ENCODE peak calls at places on chromosomes 2 and 18, in five cellular contexts. D is IMR-90; A is tibial artery; O is CD8-positive, alpha-beta T cell; K is body of pancreas. B is an unnamed sample.

GRCh38 chr18:67652296-67652695 is 135.8 kb upstream of the DSEL start:
- DNase-seq in D (no peak), A (no peak), O (no peak), K (no peak), B (no peak)

GRCh38 chr18:55321268-55322175 is 266.5 kb downstream of the TCF4 start:
- DNase-seq in D (peak; percentile 89), A (peak; percentile 92), O (no peak), K (peak; percentile 85), B (peak; percentile 94)

GRCh38 chr2:57105694-57106093 is 921.9 kb downstream of the CCDC85A start:
- DNase-seq in D (no peak), A (no peak), O (no peak), K (no peak), B (no peak)

GRCh38 chr2:215531284-215531683 is 95.4 kb upstream of the FN1 start:
- DNase-seq in D (peak; percentile 88), A (no peak), O (no peak), K (no peak), B (no peak)

GRCh38 chr18:10927290-10927979 is 221.9 kb downstream of the PIEZO2 start:
- DNase-seq in D (peak; percentile 89), A (no peak), O (no peak), K (no peak), B (peak; percentile 4)

GRCh38 chr2:239768907-239769573 is 256.1 kb downstream of the NDUFA10 start:
- DNase-seq in D (no peak), A (peak; percentile 16), O (no peak), K (no peak), B (no peak)

GRCh38 chr18:58541789-58542425 is 87.0 kb downstream of the ALPK2 start:
- DNase-seq in D (peak; percentile 99), A (no peak), O (no peak), K (peak; percentile 38), B (no peak)

GRCh38 chr2:221792971-221793670 is 221.0 kb upstream of the EPHA4 start:
- DNase-seq in D (no peak), A (no peak), O (no peak), K (no peak), B (no peak)

GRCh38 chr18:13455470-13455869 is 236.9 kb downstream of the LDLRAD4 start:
- DNase-seq in D (no peak), A (peak; percentile 35), O (no peak), K (no peak), B (no peak)

GRCh38 chr2:42924436-42924897 is 132.1 kb upstream of the HAAO start:
- DNase-seq in D (no peak), A (no peak), O (no peak), K (no peak), B (no peak)
- H3K4me3 ChIP-seq in D (no peak overlapping the region), A (no peak overlapping the region), O (no peak overlapping the region), K (no peak overlapping the region), B (no peak overlapping the region)

DNA sequence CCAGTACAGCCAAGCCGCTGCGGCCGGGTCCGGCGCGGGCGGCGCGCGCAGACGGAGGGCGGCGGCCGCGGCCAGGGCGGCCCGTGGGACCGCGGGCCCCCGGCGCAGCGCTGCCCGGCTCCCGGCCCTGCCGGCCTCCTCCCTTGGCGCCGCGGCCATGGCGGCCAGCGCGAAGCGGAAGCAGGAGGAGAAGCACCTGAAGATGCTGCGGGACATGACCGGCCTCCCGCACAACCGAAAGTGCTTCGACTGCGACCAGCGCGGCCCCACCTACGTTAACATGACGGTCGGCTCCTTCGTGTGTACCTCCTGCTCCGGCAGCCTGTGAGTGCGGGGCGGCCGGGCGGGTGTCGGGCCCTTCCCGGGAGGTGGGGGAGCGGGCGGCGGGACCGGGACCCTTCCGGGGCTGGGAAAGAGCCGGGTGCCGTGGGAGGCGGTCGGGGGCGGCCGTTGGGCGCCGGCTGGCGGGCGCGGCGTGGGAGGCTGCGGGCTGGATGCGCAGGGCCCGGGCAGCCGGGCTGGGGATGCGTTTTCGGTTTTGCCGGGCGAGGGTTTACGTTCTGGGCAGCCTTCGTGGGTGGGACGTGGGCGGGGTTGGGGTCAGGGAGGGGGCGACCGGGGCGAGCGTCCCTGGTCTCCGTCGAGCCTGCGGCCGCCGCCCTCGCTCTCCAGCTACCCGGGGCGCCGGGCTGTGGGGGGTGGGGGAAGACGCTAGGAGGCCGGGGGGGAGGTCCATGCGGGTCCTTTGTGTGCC is 486 bp downstream of the AGFG1 start:
- DNase-seq in D (no peak), A (peak; percentile 69), O (peak; percentile 2), K (peak; percentile 29), B (peak; percentile 51)
- H3K4me1 ChIP-seq in D (no peaks in the 10 kb centered on the region), A (peaks cover 44% of the 10 kb centered on the region), O (peaks cover 43% of the 10 kb centered on the region), K (peaks cover 32% of the 10 kb centered on the region), B (peaks cover 17% of the 10 kb centered on the region)

DNA sequence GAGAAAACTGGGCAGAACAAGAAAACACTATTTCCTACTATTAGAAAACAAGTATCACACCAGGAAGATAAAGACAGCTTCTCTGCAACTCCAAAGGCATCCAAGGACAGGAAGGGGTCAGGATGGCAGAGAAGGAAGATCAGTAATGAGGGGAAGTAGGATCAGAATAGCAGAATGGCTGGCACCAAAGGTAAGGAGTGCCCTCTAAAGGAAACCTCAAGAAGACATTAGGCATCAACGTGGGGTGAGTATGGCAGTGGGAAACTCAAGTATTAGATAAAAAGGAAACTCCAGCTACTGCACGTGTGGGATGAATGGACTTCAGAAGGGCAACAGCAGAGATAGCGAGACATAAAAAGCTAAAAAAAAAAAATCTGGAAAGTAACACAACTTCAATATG is 25.9 kb downstream of the HDLBP start:
- DNase-seq in D (no peak), A (no peak), O (no peak), K (no peak), B (no peak)
- TF ChIP-seq CTCF in D (no peak), A (no peak), O (no peak), K (peak; percentile 7), B (no peak)

DNA sequence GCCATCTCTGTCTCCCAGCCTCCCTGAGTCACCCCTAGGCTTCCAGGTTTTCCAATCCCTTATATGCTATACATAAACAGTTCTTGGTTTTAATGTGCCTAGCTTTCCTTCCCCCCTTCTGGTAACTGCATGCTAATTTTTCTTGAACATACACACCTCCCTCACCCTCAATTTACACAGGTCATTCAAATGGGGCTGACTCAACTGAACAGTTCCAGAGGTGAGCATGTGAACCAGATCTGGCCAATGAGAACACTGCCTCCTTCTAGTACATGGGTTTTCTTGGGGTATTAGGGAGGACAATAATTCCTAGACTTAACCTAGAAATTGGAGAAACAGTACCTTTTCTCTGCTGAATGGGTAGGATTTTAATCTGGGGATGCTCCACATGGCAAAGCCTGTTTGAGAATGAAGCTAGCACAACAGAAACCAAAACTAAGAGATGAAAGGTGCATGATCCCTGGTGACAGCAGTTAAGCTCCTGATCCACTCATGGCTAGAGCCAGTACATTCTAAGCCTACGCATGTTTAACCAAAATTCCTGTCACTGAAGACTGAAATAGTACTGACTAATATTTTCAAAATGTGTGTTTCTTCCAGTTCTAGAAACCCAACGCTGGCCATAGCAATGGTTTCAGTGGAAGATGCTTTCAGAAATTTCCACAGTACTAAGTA is 11.8 kb downstream of the SLC25A12 start:
- DNase-seq in D (peak; percentile 27), A (no peak), O (no peak), K (no peak), B (no peak)
- H3K4me3 ChIP-seq in D (no peak overlapping the region), A (peak overlapping the region; percentile 21), O (no peak overlapping the region), K (no peak overlapping the region), B (no peak overlapping the region)

GRCh38 chr2:232578662-232579061 is 28.2 kb downstream of the EIF4E2 start:
- DNase-seq in D (no peak), A (no peak), O (no peak), K (no peak), B (no peak)
- H3K4me1 ChIP-seq in D (peaks cover 6% of the 10 kb centered on the region), A (no peaks in the 10 kb centered on the region), O (no peaks in the 10 kb centered on the region), K (peaks cover 29% of the 10 kb centered on the region), B (no peaks in the 10 kb centered on the region)

GRCh38 chr2:127528487-127528886 is 2.2 kb upstream of the IWS1 start:
- DNase-seq in D (no peak), A (no peak), O (no peak), K (no peak), B (no peak)

GRCh38 chr2:127530245-127531132 is 4.2 kb upstream of the IWS1 start:
- DNase-seq in D (no peak), A (no peak), O (no peak), K (no peak), B (no peak)

GRCh38 chr2:127526142-127526939 is at the start of gene IWS1:
- DNase-seq in D (peak; percentile 97), A (peak; percentile 97), O (peak; percentile 82), K (peak; percentile 97), B (peak; percentile 97)

GRCh38 chr2:127525692-127526141 is 572 bp downstream of the IWS1 start:
- DNase-seq in D (peak; percentile 59), A (no peak), O (no peak), K (peak; percentile 38), B (no peak)

DNA sequence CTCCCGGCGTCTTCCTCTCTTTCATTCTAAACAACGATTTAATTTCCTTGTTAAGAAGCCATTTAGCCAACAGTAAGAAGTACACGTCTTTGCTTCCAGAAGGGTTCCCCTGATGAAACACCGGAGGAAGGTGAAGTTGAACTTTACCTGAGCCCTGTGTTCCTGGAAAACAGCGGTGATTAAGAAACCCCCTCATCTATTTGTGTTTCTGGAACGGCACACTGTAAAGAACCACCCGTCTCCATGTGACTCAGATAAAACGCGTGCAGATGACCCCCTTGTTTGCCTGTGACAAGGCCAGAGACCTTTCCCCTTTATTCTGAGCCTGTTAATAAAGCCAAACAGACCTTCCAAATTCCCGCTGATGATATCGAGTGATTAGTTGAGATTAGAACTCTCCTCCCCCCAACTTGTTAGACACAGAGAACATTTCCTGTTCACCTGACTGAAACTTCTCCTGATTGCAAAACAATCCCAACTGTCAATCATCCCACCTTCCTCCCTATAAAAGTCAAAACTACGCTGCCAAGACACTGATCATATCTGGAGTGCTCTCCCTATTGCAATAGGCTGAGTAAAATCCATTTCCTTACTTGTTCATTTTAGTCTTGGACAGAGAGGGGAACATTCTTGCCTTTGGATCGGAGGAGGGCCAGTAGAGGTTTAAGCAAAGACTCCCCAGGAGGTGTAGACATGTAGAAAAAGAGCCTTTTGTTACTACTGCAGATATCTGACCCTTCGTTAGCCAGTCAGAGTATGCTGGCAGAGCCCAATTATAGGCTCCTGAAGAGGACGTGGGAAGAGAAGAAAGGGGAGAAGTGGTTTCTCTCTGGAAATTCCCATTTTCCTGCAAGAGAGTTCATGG is 883 bp upstream of the IWS1 start:
- DNase-seq in D (no peak), A (no peak), O (no peak), K (peak; percentile 30), B (no peak)
- TF ChIP-seq CTCF in D (no peak), A (no peak), O (no peak), K (no peak), B (no peak)

GRCh38 chr2:65370387-65371093 is 61.9 kb downstream of the SPRED2 start:
- DNase-seq in D (no peak), A (no peak), O (no peak), K (peak; percentile 25), B (no peak)
- H3K4me3 ChIP-seq in D (no peak overlapping the region), A (no peak overlapping the region), O (no peak overlapping the region), K (no peak overlapping the region), B (no peak overlapping the region)

GRCh38 chr2:38294597-38294996 is 82.5 kb downstream of the ATL2 start:
- DNase-seq in D (peak; percentile 24), A (no peak), O (no peak), K (no peak), B (no peak)

GRCh38 chr2:38296381-38296780 is 80.7 kb downstream of the ATL2 start:
- DNase-seq in D (no peak), A (no peak), O (no peak), K (no peak), B (no peak)

GRCh38 chr2:38301969-38302702 is 74.9 kb downstream of the ATL2 start:
- DNase-seq in D (no peak), A (no peak), O (no peak), K (no peak), B (no peak)

GRCh38 chr2:38301340-38301968 is 75.6 kb downstream of the ATL2 start:
- DNase-seq in D (no peak), A (no peak), O (no peak), K (no peak), B (no peak)

GRCh38 chr2:38298539-38298938 is 78.5 kb downstream of the ATL2 start:
- DNase-seq in D (no peak), A (no peak), O (no peak), K (no peak), B (no peak)
- H3K4me1 ChIP-seq in D (peaks cover 2% of the 10 kb centered on the region), A (no peaks in the 10 kb centered on the region), O (no peaks in the 10 kb centered on the region), K (no peaks in the 10 kb centered on the region), B (peaks cover 10% of the 10 kb centered on the region)